ENCODE peak calls at places on chromosomes 13 and 19, in six cellular contexts. O is stimulated activated CD4-positive, alpha-beta T cell treated with anti-CD3 and anti-CD28 coated beads, TNF-alpha, amount 100 ng/mL, for 48 hours; C is activated naive CD8-positive, alpha-beta T cell treated with anti-CD3 and anti-CD28 coated beads for 36 hours; Z is epithelial cell of esophagus; T is brain microvascular endothelial cell; A is T-helper 17 cell. Q is an unnamed sample.

GRCh38 chr19:10819124-10820060 is 16.6 kb downstream of the TMED1 start:
- DNase-seq in Z (no peak), O (no peak), A (no peak), T (no peak), C (no peak), Q (no peak)

GRCh38 chr19:15779756-15780476 is 7.5 kb upstream of the OR10H5 start:
- DNase-seq in T (no peak), Z (no peak), O (no peak), C (no peak), A (no peak), Q (no peak)

GRCh38 chr13:99371956-99372355 is 64.8 kb upstream of the GPR183 start:
- DNase-seq in O (no peak), T (no peak), C (peak), Z (no peak), A (peak), Q (peak)

GRCh38 chr13:75790198-75790970 is 154.3 kb downstream of the LMO7 start:
- DNase-seq in A (no peak), Z (no peak), O (no peak), C (no peak), T (no peak), Q (no peak)

GRCh38 chr13:31175847-31176536 is 14.3 kb upstream of the HSPH1 start:
- DNase-seq in T (no peak), Z (no peak), O (no peak), C (no peak), A (no peak), Q (no peak)

GRCh38 chr19:58577581-58578429 is 4.7 kb upstream of the MZF1 start:
- DNase-seq in C (no peak), O (no peak), T (no peak), A (no peak), Z (no peak), Q (peak)

GRCh38 chr13:61777281-61777680 is 361.6 kb upstream of the PCDH20 start:
- DNase-seq in A (no peak), T (no peak), O (no peak), Z (no peak), C (no peak), Q (no peak)

GRCh38 chr13:44259045-44260042 is 114.3 kb upstream of the SERP2 start:
- DNase-seq in T (peak), O (peak), C (peak), Z (peak), A (no peak), Q (peak)

GRCh38 chr19:55543567-55543966 is 1.8 kb downstream of the SBK3 start:
- DNase-seq in O (no peak), A (no peak), T (no peak), Z (no peak), C (no peak), Q (no peak)

GRCh38 chr19:4113398-4114088 is 10.4 kb downstream of the MAP2K2 start:
- DNase-seq in T (no peak), C (no peak), O (no peak), A (no peak), Z (no peak), Q (no peak)

GRCh38 chr13:24675806-24676570 is 4.2 kb upstream of the ATP12A start:
- DNase-seq in C (no peak), A (no peak), T (no peak), O (no peak), Z (no peak), Q (no peak)

GRCh38 chr19:14030997-14031718 is 404 bp upstream of the IL27RA start:
- DNase-seq in A (no peak), C (no peak), T (no peak), Z (no peak), O (no peak), Q (no peak)

GRCh38 chr19:20503536-20503935 is 62.0 kb downstream of the ZNF737 start:
- DNase-seq in A (no peak), C (no peak), Z (peak), O (no peak), T (peak), Q (no peak)

GRCh38 chr13:39676315-39676876 is 20.9 kb downstream of the COG6 start:
- DNase-seq in Z (peak), C (no peak), T (peak), O (no peak), A (peak), Q (no peak)

GRCh38 chr13:80658705-80659104 is 317.8 kb upstream of the SPRY2 start:
- DNase-seq in T (no peak), Z (no peak), A (no peak), O (no peak), C (no peak), Q (no peak)

GRCh38 chr13:41487222-41487621 is 29.9 kb downstream of the RGCC start:
- DNase-seq in C (no peak), T (no peak), O (no peak), Z (no peak), A (no peak), Q (no peak)

GRCh38 chr19:1446713-1447564 is 3.0 kb upstream of the APC2 start:
- DNase-seq in T (no peak), A (no peak), O (no peak), C (no peak), Z (no peak), Q (no peak)

GRCh38 chr13:33229446-33230177 is 55.9 kb downstream of the STARD13 start:
- DNase-seq in O (no peak), A (no peak), C (no peak), T (no peak), Z (no peak), Q (no peak)

GRCh38 chr13:33363328-33363727 is 77.8 kb upstream of the STARD13 start:
- DNase-seq in C (no peak), O (no peak), Z (no peak), A (no peak), T (no peak), Q (no peak)

GRCh38 chr13:113769881-113770280 is 10.9 kb downstream of the TMEM255B start:
- DNase-seq in T (no peak), Z (no peak), A (no peak), O (no peak), C (no peak), Q (no peak)

GRCh38 chr19:44499559-44499958 is 763 bp downstream of the ZNF180 start:
- DNase-seq in O (no peak), T (no peak), C (peak), Z (no peak), A (no peak), Q (peak)

GRCh38 chr13:40916207-40916998 is 102.7 kb downstream of the ELF1 start:
- DNase-seq in C (no peak), O (no peak), Z (peak), A (no peak), T (peak), Q (no peak)

GRCh38 chr19:8585894-8586750 is 8.9 kb upstream of the MYO1F start:
- DNase-seq in T (no peak), A (peak), C (peak), Z (no peak), O (no peak), Q (peak)

GRCh38 chr19:14081797-14082674 is 3.5 kb downstream of the C19orf67 start:
- DNase-seq in O (no peak), C (peak), A (peak), Z (peak), T (no peak), Q (peak)

GRCh38 chr19:48826606-48827020 is 9.7 kb downstream of the HSD17B14 start:
- DNase-seq in A (no peak), T (no peak), C (no peak), Z (no peak), O (no peak), Q (no peak)

GRCh38 chr13:111658150-111659100 is 338.0 kb downstream of the TEX29 start:
- DNase-seq in O (no peak), T (no peak), Z (no peak), A (no peak), C (no peak), Q (no peak)

GRCh38 chr19:48977061-48977460 is 12.0 kb downstream of the FTL start:
- DNase-seq in A (no peak), Z (no peak), T (no peak), C (no peak), O (no peak), Q (no peak)

GRCh38 chr19:51158474-51159129 is 16.5 kb downstream of the SIGLEC7 start:
- DNase-seq in Z (peak), A (peak), O (peak), T (peak), C (peak), Q (peak)

GRCh38 chr19:12364391-12365093 is 941 bp downstream of the ZNF442 start:
- DNase-seq in O (no peak), A (no peak), T (peak), C (peak), Z (peak), Q (no peak)

GRCh38 chr19:56864443-56865125 is 24.1 kb upstream of the PEG3 start:
- DNase-seq in C (no peak), O (no peak), T (no peak), A (no peak), Z (no peak), Q (no peak)

GRCh38 chr19:35609881-35610353 is 2.6 kb upstream of the HAUS5 start:
- DNase-seq in Z (no peak), A (no peak), O (no peak), T (no peak), C (peak), Q (no peak)

GRCh38 chr13:110651726-110652230 is 36.4 kb downstream of the NAXD start:
- DNase-seq in T (no peak), C (no peak), A (no peak), O (no peak), Z (no peak), Q (no peak)

GRCh38 chr13:32107474-32107873 is 75.9 kb downstream of the FRY start:
- DNase-seq in Z (no peak), C (no peak), A (no peak), T (no peak), O (no peak), Q (no peak)

GRCh38 chr13:45034342-45034741 is 45.0 kb downstream of the GPALPP1 start:
- DNase-seq in T (no peak), C (no peak), A (no peak), O (no peak), Z (no peak), Q (no peak)

GRCh38 chr19:11848594-11849263 is at the start of gene ZNF439:
- DNase-seq in C (peak), T (peak), A (peak), Z (peak), O (peak), Q (peak)

GRCh38 chr13:101916108-101916757 is 463.8 kb downstream of the ITGBL1 start:
- DNase-seq in T (peak), O (no peak), Z (peak), A (no peak), C (no peak), Q (no peak)

GRCh38 chr19:39246951-39247669 is 1.5 kb downstream of the IFNL4 start:
- DNase-seq in Z (peak), C (peak), O (no peak), A (no peak), T (no peak), Q (no peak)

GRCh38 chr19:51136891-51137551 is 5.1 kb upstream of the SIGLEC7 start:
- DNase-seq in C (no peak), Z (no peak), A (no peak), O (no peak), T (no peak), Q (no peak)

GRCh38 chr13:23934481-23934880 is 37.2 kb upstream of the C1QTNF9B start:
- DNase-seq in Z (no peak), A (no peak), T (peak), O (no peak), C (no peak), Q (no peak)

Q was measured in stimulated activated naive CD8-positive, alpha-beta T cell treated with anti-CD3 and anti-CD28 coated beads, Interleukin-15, amount 100 ng/mL, for 72 hours.